ENCODE peak calls at places on chromosomes 16 and 17, in four cellular contexts. One of them, this sample, is unnamed.

GRCh38 chr16:66551362-66551761 is 1.0 kb upstream of the CKLF start:
- DNase-seq in H1: no peak
- DNase-seq in suprapubic skin: no peak
- DNase-seq in stomach: no peak
- DNase-seq in this sample: no peak

GRCh38 chr16:84015399-84015798 is 27.2 kb downstream of the SLC38A8 start:
- DNase-seq in H1: no peak
- DNase-seq in suprapubic skin: no peak
- DNase-seq in stomach: no peak
- DNase-seq in this sample: no peak

GRCh38 chr17:49055181-49055927 is 58.2 kb downstream of the IGF2BP1 start:
- DNase-seq in H1: no peak
- DNase-seq in suprapubic skin: no peak
- DNase-seq in stomach: no peak
- DNase-seq in this sample: no peak

GRCh38 chr16:1426734-1427451 is 4.0 kb upstream of the PERCC1 start:
- DNase-seq in H1: no peak
- DNase-seq in suprapubic skin: no peak
- DNase-seq in stomach: no peak
- DNase-seq in this sample: no peak

GRCh38 chr17:69105907-69106730 is 35.6 kb downstream of the ABCA6 start:
- DNase-seq in H1: no peak
- DNase-seq in suprapubic skin: no peak
- DNase-seq in stomach: no peak
- DNase-seq in this sample: no peak

GRCh38 chr17:78278139-78278741 is 46.8 kb downstream of the TMEM235 start:
- DNase-seq in H1: no peak
- DNase-seq in suprapubic skin: no peak
- DNase-seq in stomach: no peak
- DNase-seq in this sample: no peak

GRCh38 chr16:27724491-27724878 is 174.5 kb downstream of the KATNIP start:
- DNase-seq in H1: no peak
- DNase-seq in suprapubic skin: no peak
- DNase-seq in stomach: peak
- DNase-seq in this sample: no peak

GRCh38 chr16:19861811-19862327 is 22.8 kb downstream of the GPRC5B start:
- DNase-seq in H1: no peak
- DNase-seq in suprapubic skin: no peak
- DNase-seq in stomach: no peak
- DNase-seq in this sample: peak

GRCh38 chr17:60139438-60140285 is 10.1 kb upstream of the CA4 start:
- DNase-seq in H1: no peak
- DNase-seq in suprapubic skin: no peak
- DNase-seq in stomach: peak
- DNase-seq in this sample: peak

GRCh38 chr16:88649924-88650748 is 717 bp downstream of the CYBA start:
- DNase-seq in H1: no peak
- DNase-seq in suprapubic skin: no peak
- DNase-seq in stomach: peak
- DNase-seq in this sample: no peak

GRCh38 chr17:66337268-66337667 is 34.9 kb downstream of the PRKCA start:
- DNase-seq in H1: no peak
- DNase-seq in suprapubic skin: no peak
- DNase-seq in stomach: no peak
- DNase-seq in this sample: no peak

GRCh38 chr17:51351890-51352289 is 91.5 kb downstream of the UTP18 start:
- DNase-seq in H1: no peak
- DNase-seq in suprapubic skin: no peak
- DNase-seq in stomach: no peak
- DNase-seq in this sample: no peak

GRCh38 chr17:15482476-15482875 is 15.1 kb upstream of the CDRT4 start:
- DNase-seq in H1: no peak
- DNase-seq in suprapubic skin: no peak
- DNase-seq in stomach: no peak
- DNase-seq in this sample: peak

GRCh38 chr17:78019367-78019975 is 61.0 kb downstream of the TNRC6C start:
- DNase-seq in H1: no peak
- DNase-seq in suprapubic skin: no peak
- DNase-seq in stomach: no peak
- DNase-seq in this sample: no peak

GRCh38 chr17:42287305-42288077 is 807 bp upstream of the STAT5A start:
- DNase-seq in H1: no peak
- DNase-seq in suprapubic skin: peak
- DNase-seq in stomach: peak
- DNase-seq in this sample: peak
- TF ChIP-seq POLR2AphosphoS5 in H1: no peak
- TF ChIP-seq POLR2AphosphoS5 in suprapubic skin: no peak
- TF ChIP-seq POLR2AphosphoS5 in stomach: no peak
- TF ChIP-seq POLR2AphosphoS5 in this sample: peak

GRCh38 chr16:4936181-4936990 is 562 bp downstream of the PPL start:
- DNase-seq in H1: no peak
- DNase-seq in suprapubic skin: no peak
- DNase-seq in stomach: peak
- DNase-seq in this sample: peak
- TF ChIP-seq POLR2AphosphoS5 in H1: no peak
- TF ChIP-seq POLR2AphosphoS5 in suprapubic skin: no peak
- TF ChIP-seq POLR2AphosphoS5 in stomach: no peak
- TF ChIP-seq POLR2AphosphoS5 in this sample: no peak

DNA sequence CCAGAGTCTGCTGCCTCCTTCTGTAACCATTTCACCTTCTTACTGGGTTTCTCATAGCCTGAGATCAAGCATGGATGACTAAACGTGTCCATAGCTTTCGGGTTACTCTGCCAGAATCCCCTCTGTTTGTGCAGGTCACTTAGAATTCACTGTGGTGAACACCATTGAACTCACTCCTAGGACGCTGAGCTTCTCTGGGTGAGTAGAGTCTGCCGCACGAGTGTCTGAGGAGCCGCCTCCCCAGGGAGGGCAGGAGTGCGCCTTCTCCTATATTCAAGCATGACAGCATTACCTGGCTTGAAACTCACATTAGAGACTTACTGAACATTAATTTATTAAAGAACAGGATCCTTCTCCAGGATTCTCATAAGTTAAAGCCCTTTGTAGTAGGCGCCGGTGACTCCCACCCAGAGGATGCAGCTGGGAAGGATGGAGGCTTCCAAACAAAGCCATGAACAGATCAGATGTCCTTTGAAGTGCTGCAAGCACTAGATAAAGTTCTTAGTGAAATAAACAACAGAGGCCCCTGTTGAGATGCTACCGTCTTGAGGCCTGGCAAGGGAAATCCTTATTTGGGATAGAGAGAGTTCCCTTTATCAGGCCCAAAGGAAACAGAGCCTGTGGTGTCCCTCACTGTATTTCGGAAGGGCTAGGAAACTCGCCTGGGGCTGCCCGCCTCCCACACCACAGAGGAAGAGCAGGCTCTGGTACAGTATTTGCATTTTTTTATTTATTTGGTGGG is 144.5 kb upstream of the PLCG2 start:
- DNase-seq in H1: no peak
- DNase-seq in suprapubic skin: no peak
- DNase-seq in stomach: no peak
- DNase-seq in this sample: no peak
- TF ChIP-seq POLR2AphosphoS5 in H1: no peak
- TF ChIP-seq POLR2AphosphoS5 in suprapubic skin: no peak
- TF ChIP-seq POLR2AphosphoS5 in stomach: no peak
- TF ChIP-seq POLR2AphosphoS5 in this sample: no peak

GRCh38 chr16:31023627-31024226 is 9.6 kb upstream of the STX4 start:
- DNase-seq in H1: no peak
- DNase-seq in suprapubic skin: no peak
- DNase-seq in stomach: no peak
- DNase-seq in this sample: no peak

GRCh38 chr16:31025344-31025743 is 8.0 kb upstream of the STX4 start:
- DNase-seq in H1: no peak
- DNase-seq in suprapubic skin: no peak
- DNase-seq in stomach: no peak
- DNase-seq in this sample: no peak

GRCh38 chr16:31023252-31023602 is 10.1 kb upstream of the STX4 start:
- DNase-seq in H1: no peak
- DNase-seq in suprapubic skin: no peak
- DNase-seq in stomach: no peak
- DNase-seq in this sample: no peak

GRCh38 chr16:31022574-31023251 is 10.6 kb upstream of the STX4 start:
- DNase-seq in H1: no peak
- DNase-seq in suprapubic skin: no peak
- DNase-seq in stomach: no peak
- DNase-seq in this sample: no peak
- TF ChIP-seq POLR2AphosphoS5 in H1: no peak
- TF ChIP-seq POLR2AphosphoS5 in suprapubic skin: no peak
- TF ChIP-seq POLR2AphosphoS5 in stomach: no peak
- TF ChIP-seq POLR2AphosphoS5 in this sample: no peak

GRCh38 chr17:10092595-10092994 is 105.8 kb downstream of the GAS7 start:
- DNase-seq in H1: no peak
- DNase-seq in suprapubic skin: no peak
- DNase-seq in stomach: no peak
- DNase-seq in this sample: peak

GRCh38 chr17:10088444-10088843 is 110.0 kb downstream of the GAS7 start:
- DNase-seq in H1: no peak
- DNase-seq in suprapubic skin: no peak
- DNase-seq in stomach: no peak
- DNase-seq in this sample: peak

GRCh38 chr17:10087333-10087732 is 111.1 kb downstream of the GAS7 start:
- DNase-seq in H1: no peak
- DNase-seq in suprapubic skin: no peak
- DNase-seq in stomach: no peak
- DNase-seq in this sample: peak

GRCh38 chr17:10091051-10091450 is 107.4 kb downstream of the GAS7 start:
- DNase-seq in H1: no peak
- DNase-seq in suprapubic skin: no peak
- DNase-seq in stomach: no peak
- DNase-seq in this sample: peak

GRCh38 chr17:10089221-10089799 is 109.1 kb downstream of the GAS7 start:
- DNase-seq in H1: no peak
- DNase-seq in suprapubic skin: no peak
- DNase-seq in stomach: no peak
- DNase-seq in this sample: peak
- TF ChIP-seq POLR2AphosphoS5 in H1: no peak
- TF ChIP-seq POLR2AphosphoS5 in suprapubic skin: no peak
- TF ChIP-seq POLR2AphosphoS5 in stomach: no peak
- TF ChIP-seq POLR2AphosphoS5 in this sample: no peak

DNA sequence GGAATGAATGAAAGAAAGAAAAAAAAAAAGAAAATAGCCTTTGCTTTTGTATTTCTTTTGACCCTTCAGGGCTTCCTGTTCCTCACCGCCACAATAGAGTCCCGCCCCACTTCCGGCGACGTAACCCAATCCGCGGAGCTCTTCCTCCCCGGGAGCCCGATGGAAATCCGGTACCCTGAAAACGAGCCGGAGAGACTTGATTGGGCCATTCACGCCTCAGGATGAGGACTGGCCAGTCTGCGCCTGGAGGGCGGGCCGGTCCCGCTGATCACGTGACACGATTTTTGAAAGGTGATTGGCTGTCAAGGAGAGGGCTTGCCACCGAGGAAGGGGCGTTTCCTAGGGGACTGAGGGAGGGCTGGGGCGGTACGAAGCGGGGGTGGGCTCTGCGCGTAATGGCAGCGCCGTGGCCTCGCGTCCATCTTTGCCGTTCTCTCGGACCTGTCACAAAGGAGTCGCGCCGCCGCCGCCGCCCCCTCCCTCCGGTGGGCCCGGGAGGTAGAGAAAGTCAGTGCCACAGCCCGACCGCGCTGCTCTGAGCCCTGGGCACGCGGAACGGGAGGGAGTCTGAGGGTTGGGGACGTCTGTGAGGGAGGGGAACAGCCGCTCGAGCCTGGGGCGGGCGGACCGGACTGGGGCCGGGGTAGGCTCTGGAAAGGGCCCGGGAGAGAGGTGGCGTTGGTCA is at the start of the genes PSME3IP1 and RSPRY1:
- DNase-seq in H1: peak
- DNase-seq in suprapubic skin: peak
- DNase-seq in stomach: peak
- DNase-seq in this sample: peak
- TF ChIP-seq POLR2AphosphoS5 in H1: peak
- TF ChIP-seq POLR2AphosphoS5 in suprapubic skin: peak
- TF ChIP-seq POLR2AphosphoS5 in stomach: peak
- TF ChIP-seq POLR2AphosphoS5 in this sample: peak

This sample was measured in sigmoid colon.